ENCODE peak calls at places on chromosome 4, in eight cellular contexts. M is K562, L is GM23338, R is breast epithelium, N is transverse colon, A is SK-N-SH, U is HCT116, I is esophagus muscularis mucosa. Y is an unnamed sample.

GRCh38 chr4:151709587-151709986 is 51.2 kb downstream of the GATB start:
- DNase-seq in M (no peak), L (no peak), R (no peak), N (no peak), A (no peak), U (no peak), I (no peak), Y (no peak)

GRCh38 chr4:156941940-156942548 is 29.6 kb downstream of the PDGFC start:
- DNase-seq in M (no peak), L (peak), R (no peak), N (peak), A (no peak), U (no peak), I (no peak), Y (no peak)

GRCh38 chr4:37549003-37549402 is 137.2 kb downstream of the RELL1 start:
- DNase-seq in M (no peak), L (no peak), R (no peak), N (no peak), A (no peak), U (no peak), I (no peak), Y (no peak)

GRCh38 chr4:83282049-83282535 is 2.5 kb downstream of the COQ2 start:
- DNase-seq in M (peak), L (peak), R (no peak), N (peak), A (peak), U (peak), I (no peak), Y (no peak)

GRCh38 chr4:61068745-61069144 is 131.4 kb upstream of the ADGRL3 start:
- DNase-seq in M (no peak), L (no peak), R (no peak), N (no peak), A (no peak), U (no peak), I (no peak), Y (no peak)

GRCh38 chr4:26238426-26238781 is 82.4 kb upstream of the RBPJ start:
- DNase-seq in M (no peak), L (no peak), R (no peak), N (peak), A (no peak), U (no peak), I (no peak), Y (no peak)

GRCh38 chr4:19927381-19927780 is 324.3 kb upstream of the SLIT2 start:
- DNase-seq in M (no peak), L (no peak), R (no peak), N (no peak), A (no peak), U (no peak), I (no peak), Y (no peak)

GRCh38 chr4:140158234-140159030 is 4.4 kb upstream of the MAML3 start:
- DNase-seq in M (no peak), L (no peak), R (no peak), N (peak), A (peak), U (no peak), I (no peak), Y (no peak)

GRCh38 chr4:47835489-47835888 is 2.4 kb downstream of the CORIN start:
- DNase-seq in M (no peak), L (peak), R (no peak), N (no peak), A (no peak), U (no peak), I (no peak), Y (no peak)

GRCh38 chr4:158302076-158302866 is 92.0 kb downstream of the TMEM144 start:
- DNase-seq in M (no peak), L (no peak), R (peak), N (no peak), A (no peak), U (no peak), I (no peak), Y (no peak)

GRCh38 chr4:163175971-163176958 is 9.6 kb upstream of the NAF1 start:
- DNase-seq in M (no peak), L (no peak), R (no peak), N (no peak), A (no peak), U (no peak), I (no peak), Y (no peak)
- TF ChIP-seq POLR2AphosphoS5 in M (no peak), L (no peak), R (no peak), N (no peak), A (no peak), U (no peak), I (no peak), Y (no peak)

GRCh38 chr4:121408-122084 is 2.8 kb upstream of the ZNF718 start:
- DNase-seq in M (no peak), L (no peak), R (no peak), N (no peak), A (no peak), U (no peak), I (no peak), Y (no peak)
- TF ChIP-seq POLR2AphosphoS5 in M (no peak), L (no peak), R (no peak), N (no peak), A (no peak), U (no peak), I (no peak), Y (no peak)

GRCh38 chr4:124427095-124427767 is 285.3 kb downstream of the ANKRD50 start:
- DNase-seq in M (no peak), L (no peak), R (no peak), N (peak), A (no peak), U (no peak), I (no peak), Y (no peak)
- TF ChIP-seq POLR2AphosphoS5 in M (no peak), L (no peak), R (peak), N (peak), A (no peak), U (no peak), I (peak), Y (no peak)

GRCh38 chr4:56637154-56637553 is 43.9 kb downstream of the HOPX start:
- DNase-seq in M (no peak), L (no peak), R (no peak), N (no peak), A (no peak), U (no peak), I (no peak), Y (no peak)
- TF ChIP-seq POLR2AphosphoS5 in M (no peak), L (no peak), R (no peak), N (no peak), A (no peak), U (no peak), I (no peak), Y (no peak)

GRCh38 chr4:74444891-74445642 is at the start of gene AREG:
- DNase-seq in M (peak), L (peak), R (peak), N (peak), A (peak), U (peak), I (peak), Y (peak)
- TF ChIP-seq POLR2AphosphoS5 in M (no peak), L (no peak), R (no peak), N (peak), A (no peak), U (peak), I (peak), Y (no peak)

DNA sequence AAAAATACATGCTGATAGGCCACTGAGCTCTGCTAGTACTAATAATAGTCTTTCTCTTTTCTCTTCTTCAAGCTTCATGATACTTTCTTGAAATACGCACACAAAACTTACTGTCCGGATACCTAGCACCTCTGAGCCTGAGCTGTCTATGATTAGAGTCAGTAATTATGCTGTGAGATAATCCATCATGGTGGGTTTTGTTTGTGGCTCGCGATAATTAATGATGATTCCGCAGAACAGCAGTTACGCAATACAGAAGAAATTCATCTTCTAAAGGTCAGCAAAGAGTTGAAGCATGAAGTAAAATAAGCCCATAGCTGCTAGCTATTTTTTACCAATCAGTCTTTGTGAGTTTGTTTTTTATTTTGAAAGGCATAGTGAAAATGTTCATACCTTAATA is 511.5 kb upstream of the GALNT7 start:
- DNase-seq in M (no peak), L (no peak), R (no peak), N (no peak), A (no peak), U (no peak), I (no peak), Y (no peak)
- TF ChIP-seq POLR2AphosphoS5 in M (no peak), L (no peak), R (no peak), N (no peak), A (no peak), U (no peak), I (no peak), Y (no peak)

Y was measured in GM12891.